ENCODE peak calls at places on chromosomes 7 and 10, in seven cellular contexts. One of them, this sample, is unnamed.

GRCh38 chr10:103540722-103541121 is 47.2 kb downstream of the NEURL1 start:
- DNase-seq in GM23248: no peak
- DNase-seq in prostate gland: no peak
- DNase-seq in lower leg skin: peak
- DNase-seq in AG10803: peak
- DNase-seq in ascending aorta: no peak
- DNase-seq in PC-9: no peak
- DNase-seq in this sample: no peak

GRCh38 chr7:135188298-135188984 is 17.9 kb upstream of the CYREN start:
- DNase-seq in ascending aorta: no peak
- DNase-seq in prostate gland: no peak
- DNase-seq in PC-9: peak
- DNase-seq in lower leg skin: peak
- DNase-seq in AG10803: no peak
- DNase-seq in GM23248: no peak
- DNase-seq in this sample: no peak

GRCh38 chr10:77111611-77112550 is 525.7 kb downstream of the KCNMA1 start:
- DNase-seq in PC-9: peak
- DNase-seq in AG10803: peak
- DNase-seq in ascending aorta: no peak
- DNase-seq in lower leg skin: no peak
- DNase-seq in prostate gland: no peak
- DNase-seq in GM23248: peak
- DNase-seq in this sample: no peak

GRCh38 chr7:602341-603141 is 82.9 kb upstream of the PDGFA start:
- DNase-seq in AG10803: no peak
- DNase-seq in PC-9: no peak
- DNase-seq in ascending aorta: peak
- DNase-seq in GM23248: peak
- DNase-seq in prostate gland: no peak
- DNase-seq in lower leg skin: no peak
- DNase-seq in this sample: no peak

GRCh38 chr10:101716891-101717659 is 22.1 kb upstream of the FBXW4 start:
- DNase-seq in PC-9: peak
- DNase-seq in prostate gland: no peak
- DNase-seq in AG10803: no peak
- DNase-seq in lower leg skin: peak
- DNase-seq in ascending aorta: no peak
- DNase-seq in GM23248: no peak
- DNase-seq in this sample: peak

GRCh38 chr7:151853896-151854807 is 22.8 kb downstream of the PRKAG2 start:
- DNase-seq in PC-9: no peak
- DNase-seq in AG10803: peak
- DNase-seq in ascending aorta: no peak
- DNase-seq in prostate gland: no peak
- DNase-seq in lower leg skin: peak
- DNase-seq in GM23248: peak
- DNase-seq in this sample: no peak

GRCh38 chr7:149444260-149444659 is 16.6 kb downstream of the ZNF777 start:
- DNase-seq in lower leg skin: peak
- DNase-seq in ascending aorta: no peak
- DNase-seq in PC-9: no peak
- DNase-seq in GM23248: no peak
- DNase-seq in AG10803: no peak
- DNase-seq in prostate gland: no peak
- DNase-seq in this sample: no peak

GRCh38 chr7:109873296-109873695 is 1217.6 kb upstream of the LRRN3 start:
- DNase-seq in prostate gland: peak
- DNase-seq in ascending aorta: no peak
- DNase-seq in GM23248: no peak
- DNase-seq in PC-9: no peak
- DNase-seq in lower leg skin: peak
- DNase-seq in AG10803: no peak
- DNase-seq in this sample: no peak

DNA sequence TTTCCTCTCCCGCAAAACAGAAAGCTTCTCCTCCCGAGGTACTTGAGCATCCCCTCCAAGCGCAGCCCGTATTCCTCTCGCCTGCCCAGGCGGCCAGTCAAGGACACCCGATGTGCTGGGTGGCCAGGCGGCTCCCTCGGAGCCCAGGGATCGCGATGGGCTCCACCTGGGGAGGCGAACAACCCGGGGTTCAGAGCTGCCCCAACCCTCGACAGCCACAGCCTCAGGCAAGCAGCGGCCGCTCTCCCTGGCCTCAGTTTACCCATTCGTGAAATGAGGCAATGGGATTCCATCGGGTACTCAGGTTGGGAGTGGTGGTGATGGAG is 147.4 kb downstream of the CYP26A1 start:
- DNase-seq in prostate gland: no peak
- DNase-seq in ascending aorta: no peak
- DNase-seq in AG10803: no peak
- DNase-seq in lower leg skin: peak
- DNase-seq in PC-9: no peak
- DNase-seq in GM23248: no peak
- DNase-seq in this sample: no peak
- H3K4me3 ChIP-seq in prostate gland: no peak
- H3K4me3 ChIP-seq in ascending aorta: no peak
- H3K4me3 ChIP-seq in AG10803: no peak
- H3K4me3 ChIP-seq in lower leg skin: no peak
- H3K4me3 ChIP-seq in PC-9: no peak
- H3K4me3 ChIP-seq in GM23248: no peak
- H3K4me3 ChIP-seq in this sample: no peak

DNA sequence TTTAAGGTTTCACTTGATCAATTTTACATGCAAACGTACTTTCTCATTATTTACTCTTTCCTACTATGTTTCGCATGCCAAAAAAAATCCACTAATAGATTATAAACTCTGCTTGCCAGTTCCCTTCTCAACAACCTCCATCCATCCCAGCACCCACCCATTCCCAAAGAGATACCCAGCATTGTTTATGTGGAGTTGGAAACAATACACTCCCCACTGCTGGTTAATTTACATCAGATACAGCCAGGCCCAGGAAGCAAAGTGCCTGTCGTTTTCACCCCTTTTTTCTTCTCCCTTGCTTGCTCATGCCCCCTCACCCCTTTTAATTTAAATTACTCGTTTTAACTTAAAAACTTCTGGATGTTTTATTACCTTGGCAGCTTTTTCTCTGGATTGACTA is 59.9 kb downstream of the HIBADH start:
- DNase-seq in lower leg skin: no peak
- DNase-seq in ascending aorta: no peak
- DNase-seq in prostate gland: no peak
- DNase-seq in AG10803: no peak
- DNase-seq in GM23248: no peak
- DNase-seq in PC-9: no peak
- DNase-seq in this sample: no peak
- H3K4me3 ChIP-seq in lower leg skin: no peak
- H3K4me3 ChIP-seq in ascending aorta: no peak
- H3K4me3 ChIP-seq in prostate gland: no peak
- H3K4me3 ChIP-seq in AG10803: no peak
- H3K4me3 ChIP-seq in GM23248: no peak
- H3K4me3 ChIP-seq in PC-9: no peak
- H3K4me3 ChIP-seq in this sample: no peak

GRCh38 chr10:33109384-33109783 is 151.4 kb upstream of the ITGB1 start:
- DNase-seq in PC-9: no peak
- DNase-seq in AG10803: no peak
- DNase-seq in lower leg skin: no peak
- DNase-seq in GM23248: no peak
- DNase-seq in prostate gland: no peak
- DNase-seq in ascending aorta: no peak
- DNase-seq in this sample: no peak

GRCh38 chr10:33107953-33108352 is 149.9 kb upstream of the ITGB1 start:
- DNase-seq in lower leg skin: no peak
- DNase-seq in GM23248: no peak
- DNase-seq in AG10803: no peak
- DNase-seq in PC-9: no peak
- DNase-seq in ascending aorta: no peak
- DNase-seq in prostate gland: no peak
- DNase-seq in this sample: no peak

GRCh38 chr10:33111652-33112051 is 153.6 kb upstream of the ITGB1 start:
- DNase-seq in ascending aorta: no peak
- DNase-seq in prostate gland: no peak
- DNase-seq in lower leg skin: no peak
- DNase-seq in AG10803: no peak
- DNase-seq in GM23248: no peak
- DNase-seq in PC-9: no peak
- DNase-seq in this sample: no peak

GRCh38 chr10:33106767-33107166 is 148.7 kb upstream of the ITGB1 start:
- DNase-seq in ascending aorta: no peak
- DNase-seq in prostate gland: no peak
- DNase-seq in GM23248: no peak
- DNase-seq in PC-9: no peak
- DNase-seq in lower leg skin: no peak
- DNase-seq in AG10803: no peak
- DNase-seq in this sample: no peak

GRCh38 chr10:33109788-33110469 is 151.9 kb upstream of the ITGB1 start:
- DNase-seq in ascending aorta: no peak
- DNase-seq in prostate gland: no peak
- DNase-seq in AG10803: no peak
- DNase-seq in PC-9: no peak
- DNase-seq in lower leg skin: no peak
- DNase-seq in GM23248: no peak
- DNase-seq in this sample: no peak
- H3K4me3 ChIP-seq in ascending aorta: no peak
- H3K4me3 ChIP-seq in prostate gland: no peak
- H3K4me3 ChIP-seq in AG10803: no peak
- H3K4me3 ChIP-seq in PC-9: no peak
- H3K4me3 ChIP-seq in lower leg skin: no peak
- H3K4me3 ChIP-seq in GM23248: no peak
- H3K4me3 ChIP-seq in this sample: no peak

GRCh38 chr7:100484636-100485114 is 948 bp downstream of the NYAP1 start:
- DNase-seq in ascending aorta: no peak
- DNase-seq in GM23248: no peak
- DNase-seq in PC-9: no peak
- DNase-seq in lower leg skin: no peak
- DNase-seq in AG10803: no peak
- DNase-seq in prostate gland: no peak
- DNase-seq in this sample: no peak
- H3K4me3 ChIP-seq in ascending aorta: no peak
- H3K4me3 ChIP-seq in GM23248: no peak
- H3K4me3 ChIP-seq in PC-9: no peak
- H3K4me3 ChIP-seq in lower leg skin: no peak
- H3K4me3 ChIP-seq in AG10803: no peak
- H3K4me3 ChIP-seq in prostate gland: no peak
- H3K4me3 ChIP-seq in this sample: no peak

DNA sequence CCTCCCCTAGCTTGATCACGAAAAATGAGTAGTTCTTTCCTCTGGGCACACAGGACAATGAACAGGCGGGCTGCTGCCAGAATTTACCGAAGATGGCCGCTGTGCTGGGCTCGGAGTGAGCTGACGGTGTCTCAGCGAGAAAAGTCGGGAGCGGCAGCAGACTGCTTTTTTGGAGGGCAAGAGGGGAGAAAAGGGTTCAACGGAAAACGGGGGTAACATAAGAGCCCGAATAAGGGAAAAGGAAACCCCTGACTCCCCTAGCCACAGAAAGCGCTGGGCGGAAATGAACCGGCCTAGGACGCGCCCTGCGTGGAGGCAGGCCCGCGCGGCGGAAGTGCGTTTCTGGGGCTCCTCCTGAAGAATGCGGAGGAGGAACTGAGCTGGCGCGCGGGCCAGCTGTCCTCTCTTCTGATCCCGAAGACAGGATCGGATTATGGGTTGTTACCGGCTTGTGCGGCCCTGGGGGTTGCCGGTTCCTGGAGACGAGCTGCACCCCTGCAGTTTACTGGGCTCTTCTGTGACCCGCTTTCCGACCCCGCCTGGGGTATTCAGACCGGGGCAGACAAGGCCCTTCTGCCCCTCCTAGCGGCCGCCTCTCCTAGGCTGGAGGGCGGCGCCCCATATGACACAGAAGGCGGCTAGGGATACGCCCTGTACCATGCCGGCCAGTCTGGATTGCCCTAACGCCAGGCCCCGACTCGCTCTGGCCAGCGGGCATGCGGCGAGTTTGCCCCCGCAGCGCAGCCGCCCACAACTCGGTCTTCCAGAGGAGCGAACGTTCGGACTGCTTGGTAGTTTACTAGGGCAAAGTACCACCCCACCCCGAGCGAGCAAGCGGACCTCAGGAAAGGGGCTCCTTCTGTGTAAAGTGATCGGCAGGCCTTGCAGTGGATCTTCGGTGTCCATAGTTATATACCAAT is 30.1 kb upstream of the KMT2E start:
- DNase-seq in PC-9: peak
- DNase-seq in lower leg skin: peak
- DNase-seq in prostate gland: peak
- DNase-seq in ascending aorta: peak
- DNase-seq in AG10803: peak
- DNase-seq in GM23248: peak
- DNase-seq in this sample: no peak
- H3K4me3 ChIP-seq in PC-9: peak
- H3K4me3 ChIP-seq in lower leg skin: peak
- H3K4me3 ChIP-seq in prostate gland: peak
- H3K4me3 ChIP-seq in ascending aorta: peak
- H3K4me3 ChIP-seq in AG10803: peak
- H3K4me3 ChIP-seq in GM23248: peak
- H3K4me3 ChIP-seq in this sample: peak

GRCh38 chr10:119504651-119505050 is 37.9 kb downstream of the RGS10 start:
- DNase-seq in prostate gland: no peak
- DNase-seq in PC-9: no peak
- DNase-seq in GM23248: no peak
- DNase-seq in AG10803: no peak
- DNase-seq in ascending aorta: no peak
- DNase-seq in lower leg skin: no peak
- DNase-seq in this sample: no peak

GRCh38 chr10:119505131-119505551 is 37.4 kb downstream of the RGS10 start:
- DNase-seq in ascending aorta: no peak
- DNase-seq in AG10803: peak
- DNase-seq in lower leg skin: no peak
- DNase-seq in prostate gland: no peak
- DNase-seq in PC-9: no peak
- DNase-seq in GM23248: no peak
- DNase-seq in this sample: no peak

GRCh38 chr10:119505588-119506315 is 36.8 kb downstream of the RGS10 start:
- DNase-seq in lower leg skin: no peak
- DNase-seq in PC-9: no peak
- DNase-seq in GM23248: no peak
- DNase-seq in AG10803: no peak
- DNase-seq in prostate gland: no peak
- DNase-seq in ascending aorta: no peak
- DNase-seq in this sample: no peak

GRCh38 chr10:119509909-119510451 is 32.5 kb downstream of the RGS10 start:
- DNase-seq in prostate gland: peak
- DNase-seq in PC-9: peak
- DNase-seq in AG10803: peak
- DNase-seq in ascending aorta: peak
- DNase-seq in lower leg skin: no peak
- DNase-seq in GM23248: no peak
- DNase-seq in this sample: peak

GRCh38 chr10:119507115-119507514 is 35.4 kb downstream of the RGS10 start:
- DNase-seq in AG10803: no peak
- DNase-seq in lower leg skin: no peak
- DNase-seq in GM23248: no peak
- DNase-seq in ascending aorta: no peak
- DNase-seq in PC-9: no peak
- DNase-seq in prostate gland: no peak
- DNase-seq in this sample: no peak
- H3K4me3 ChIP-seq in AG10803: no peak
- H3K4me3 ChIP-seq in lower leg skin: no peak
- H3K4me3 ChIP-seq in GM23248: no peak
- H3K4me3 ChIP-seq in ascending aorta: no peak
- H3K4me3 ChIP-seq in PC-9: no peak
- H3K4me3 ChIP-seq in prostate gland: no peak
- H3K4me3 ChIP-seq in this sample: no peak

This sample was measured in LNCaP clone FGC.